ENCODE peak calls at places on chromosome 4, in eight cellular contexts. P, Q, Y, W, O, N, L and V are unnamed samples.

GRCh38 chr4:7734651-7735260 is 204.9 kb downstream of the AFAP1 start:
- DNase-seq in O (no peak), P (no peak), N (no peak), Q (no peak), Y (no peak), W (no peak), L (no peak), V (no peak)

GRCh38 chr4:24274401-24275035 is 309.8 kb downstream of the DHX15 start:
- DNase-seq in N (peak), Q (peak), P (no peak), L (no peak), Y (no peak), O (no peak), W (no peak), V (peak)

GRCh38 chr4:89929425-89930272 is 35.0 kb downstream of the MMRN1 start:
- DNase-seq in Y (peak), N (peak), Q (no peak), P (no peak), W (no peak), O (no peak), L (no peak), V (no peak)

GRCh38 chr4:145179201-145179860 is 1.1 kb downstream of the OTUD4 start:
- DNase-seq in N (peak), L (peak), O (peak), Q (peak), Y (peak), P (no peak), W (peak), V (peak)

GRCh38 chr4:89249313-89249712 is 58.3 kb downstream of the GPRIN3 start:
- DNase-seq in L (no peak), O (no peak), P (no peak), W (no peak), N (no peak), Q (no peak), Y (no peak), V (no peak)

GRCh38 chr4:4995103-4995761 is 24.0 kb downstream of the CYTL1 start:
- DNase-seq in P (no peak), Y (peak), Q (peak), N (peak), L (peak), O (peak), W (peak), V (peak)

GRCh38 chr4:154719087-154719486 is 24.7 kb upstream of the LRAT start:
- DNase-seq in Y (no peak), W (no peak), P (no peak), Q (peak), N (peak), O (no peak), L (no peak), V (peak)

GRCh38 chr4:106162278-106162677 is 153.7 kb downstream of the TBCK start:
- DNase-seq in Y (no peak), O (no peak), N (no peak), L (no peak), W (no peak), Q (no peak), P (no peak), V (no peak)

GRCh38 chr4:113012776-113013175 is 36.7 kb upstream of the ANK2 start:
- DNase-seq in Q (peak), W (no peak), P (no peak), O (no peak), L (no peak), N (no peak), Y (no peak), V (no peak)

GRCh38 chr4:19177616-19178015 is 1074.1 kb upstream of the SLIT2 start:
- DNase-seq in Q (no peak), N (peak), O (no peak), P (no peak), L (no peak), W (no peak), Y (no peak), V (no peak)

GRCh38 chr4:151166662-151167061 is 67.2 kb downstream of the RPS3A start:
- DNase-seq in Q (no peak), N (peak), P (no peak), O (no peak), W (no peak), Y (no peak), L (no peak), V (no peak)

GRCh38 chr4:123503698-123504389 is 107.2 kb downstream of the SPRY1 start:
- DNase-seq in O (no peak), P (no peak), Q (no peak), W (no peak), N (no peak), L (no peak), Y (no peak), V (no peak)

GRCh38 chr4:11720292-11720691 is 291.6 kb upstream of the HS3ST1 start:
- DNase-seq in N (peak), P (no peak), L (no peak), Y (peak), W (no peak), Q (no peak), O (no peak), V (peak)

GRCh38 chr4:171118091-171118490 is 695.1 kb upstream of the GALNTL6 start:
- DNase-seq in Y (no peak), L (no peak), O (no peak), P (no peak), Q (no peak), W (no peak), N (peak), V (no peak)

GRCh38 chr4:153481474-153481873 is 15.3 kb downstream of the TMEM131L start:
- DNase-seq in P (no peak), Q (no peak), N (no peak), Y (no peak), O (no peak), W (no peak), L (no peak), V (no peak)

GRCh38 chr4:95551653-95552052 is 2.9 kb upstream of the UNC5C start:
- DNase-seq in L (no peak), W (no peak), O (no peak), P (no peak), Y (no peak), N (no peak), Q (no peak), V (no peak)

GRCh38 chr4:99447513-99447912 is 12.4 kb upstream of the ADH7 start:
- DNase-seq in W (no peak), L (no peak), N (no peak), P (no peak), O (no peak), Y (no peak), Q (no peak), V (no peak)

GRCh38 chr4:61408163-61408562 is 208.0 kb downstream of the ADGRL3 start:
- DNase-seq in N (no peak), Q (no peak), L (no peak), Y (no peak), W (no peak), O (no peak), P (no peak), V (no peak)

GRCh38 chr4:139454111-139454600 is at the start of gene RAB33B:
- DNase-seq in O (no peak), P (no peak), W (no peak), Q (peak), N (no peak), L (no peak), Y (no peak), V (peak)

GRCh38 chr4:131426023-131426758 is 1722.9 kb upstream of the PCDH10 start:
- DNase-seq in Y (no peak), Q (no peak), L (no peak), N (no peak), O (no peak), P (no peak), W (no peak), V (no peak)

GRCh38 chr4:168432419-168433146 is 47.7 kb downstream of the DDX60L start:
- DNase-seq in L (no peak), Y (peak), O (no peak), N (peak), Q (no peak), P (no peak), W (no peak), V (no peak)

GRCh38 chr4:141435446-141436225 is 200.7 kb upstream of the IL15 start:
- DNase-seq in W (no peak), N (peak), P (no peak), O (no peak), L (no peak), Q (peak), Y (no peak), V (no peak)

GRCh38 chr4:18954538-18954937 is 933.0 kb upstream of the LCORL start:
- DNase-seq in Y (no peak), W (no peak), L (no peak), O (no peak), P (no peak), N (no peak), Q (no peak), V (no peak)

GRCh38 chr4:173635395-173635794 is 105.4 kb upstream of the HAND2 start:
- DNase-seq in N (no peak), Y (no peak), P (no peak), L (no peak), W (no peak), Q (no peak), O (no peak), V (no peak)

GRCh38 chr4:88522702-88523324 is 763 bp downstream of the PYURF start:
- DNase-seq in Y (peak), O (peak), N (peak), W (peak), Q (peak), L (no peak), P (no peak), V (peak)

GRCh38 chr4:14167876-14168510 is 540.5 kb upstream of the BOD1L1 start:
- DNase-seq in Y (no peak), O (no peak), Q (no peak), P (no peak), N (peak), L (no peak), W (no peak), V (peak)

GRCh38 chr4:48360285-48360965 is 19.1 kb downstream of the SLAIN2 start:
- DNase-seq in P (peak), O (no peak), Y (no peak), Q (peak), L (no peak), N (no peak), W (no peak), V (peak)

GRCh38 chr4:118834960-118835895 is 698 bp downstream of the SEC24D start:
- DNase-seq in N (peak), Y (peak), O (peak), W (peak), P (peak), Q (peak), L (peak), V (peak)

GRCh38 chr4:87884976-87885574 is 52.3 kb downstream of the MEPE start:
- DNase-seq in O (no peak), Y (no peak), P (no peak), N (no peak), W (no peak), Q (no peak), L (no peak), V (no peak)

GRCh38 chr4:16661813-16662212 is 236.6 kb downstream of the LDB2 start:
- DNase-seq in W (no peak), Q (no peak), Y (no peak), P (no peak), O (no peak), L (no peak), N (no peak), V (no peak)

GRCh38 chr4:27594917-27595316 is 734.3 kb downstream of the STIM2 start:
- DNase-seq in L (no peak), O (no peak), P (no peak), N (no peak), W (no peak), Q (no peak), Y (no peak), V (no peak)

GRCh38 chr4:123064390-123064789 is 142.0 kb upstream of the NUDT6 start:
- DNase-seq in Q (peak), O (no peak), W (no peak), N (peak), P (no peak), L (peak), Y (no peak), V (peak)

GRCh38 chr4:135238940-135239339 is 1037.4 kb upstream of the PABPC4L start:
- DNase-seq in W (no peak), Y (no peak), N (no peak), P (peak), Q (no peak), O (no peak), L (no peak), V (peak)

GRCh38 chr4:101037249-101037648 is 310.1 kb downstream of the PPP3CA start:
- DNase-seq in Y (peak), N (no peak), L (no peak), O (no peak), Q (no peak), P (no peak), W (no peak), V (peak)

GRCh38 chr4:137540356-137540755 is 8.1 kb upstream of the PCDH18 start:
- DNase-seq in Y (no peak), W (no peak), O (no peak), N (no peak), P (no peak), L (no peak), Q (no peak), V (no peak)

GRCh38 chr4:137541181-137541580 is 8.9 kb upstream of the PCDH18 start:
- DNase-seq in W (no peak), Q (no peak), P (no peak), O (no peak), Y (no peak), N (no peak), L (no peak), V (no peak)

GRCh38 chr4:137543198-137543597 is 10.9 kb upstream of the PCDH18 start:
- DNase-seq in P (no peak), N (no peak), W (no peak), Q (no peak), L (no peak), Y (no peak), O (no peak), V (no peak)

GRCh38 chr4:137543650-137544049 is 11.4 kb upstream of the PCDH18 start:
- DNase-seq in W (no peak), L (no peak), Y (no peak), P (no peak), O (no peak), Q (no peak), N (no peak), V (no peak)

GRCh38 chr4:137541866-137542648 is 9.8 kb upstream of the PCDH18 start:
- DNase-seq in W (no peak), N (no peak), Q (no peak), O (no peak), P (no peak), L (no peak), Y (no peak), V (no peak)
- H3K4me3 ChIP-seq in W (no peak), N (peak), Q (peak), O (peak), P (no peak), L (no peak), Y (no peak), V (peak)

GRCh38 chr4:3124070-3124767 is 49.7 kb downstream of the HTT start:
- DNase-seq in W (no peak), N (no peak), P (no peak), L (no peak), O (no peak), Y (peak), Q (no peak), V (no peak)
- TF ChIP-seq CTCF in W (no peak), N (no peak), P (no peak), L (no peak), O (no peak), Y (no peak), Q (no peak), V (no peak)

GRCh38 chr4:6660430-6660829 is 19.9 kb downstream of the MRFAP1 start:
- DNase-seq in P (no peak), N (no peak), L (no peak), Y (no peak), Q (no peak), O (no peak), W (peak), V (no peak)

GRCh38 chr4:6658204-6658585 is 17.7 kb downstream of the MRFAP1 start:
- DNase-seq in W (no peak), L (no peak), Q (no peak), N (no peak), Y (no peak), O (no peak), P (no peak), V (no peak)

GRCh38 chr4:6659897-6660296 is 19.4 kb downstream of the MRFAP1 start:
- DNase-seq in Y (no peak), Q (no peak), L (no peak), O (no peak), N (no peak), P (no peak), W (peak), V (no peak)

GRCh38 chr4:6657242-6658203 is 17.0 kb downstream of the MRFAP1 start:
- DNase-seq in O (no peak), L (no peak), Q (no peak), Y (no peak), N (no peak), W (peak), P (no peak), V (no peak)

GRCh38 chr4:6658635-6659075 is 18.2 kb downstream of the MRFAP1 start:
- DNase-seq in Y (peak), Q (peak), P (no peak), L (no peak), N (no peak), W (peak), O (peak), V (no peak)
- H3K4me3 ChIP-seq in Y (peak), Q (peak), P (peak), L (peak), N (no peak), W (no peak), O (peak), V (peak)

DNA sequence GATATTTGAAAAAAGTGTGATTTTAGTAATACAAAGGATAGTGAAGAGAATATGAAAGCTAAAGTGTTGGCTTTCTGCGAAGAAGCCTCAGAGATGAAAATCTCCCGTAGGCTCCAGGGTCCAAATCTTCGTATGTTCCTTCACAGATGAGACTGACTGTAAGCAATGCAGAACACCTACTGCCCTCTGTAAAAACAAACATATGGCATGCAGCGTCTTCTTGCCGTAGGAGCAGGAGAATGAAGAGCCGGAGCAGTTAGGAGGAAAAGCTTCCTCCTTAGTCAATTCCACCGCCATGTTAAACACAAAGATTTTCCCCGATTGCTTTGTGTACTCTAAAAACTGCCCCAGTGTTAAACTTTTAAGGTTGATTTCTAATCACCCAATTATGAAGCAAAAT is 22.5 kb downstream of the RWDD4 start:
- DNase-seq in Y (peak), Q (no peak), P (no peak), W (no peak), L (no peak), N (peak), O (no peak), V (no peak)
- TF ChIP-seq CTCF in Y (no peak), Q (no peak), P (no peak), W (no peak), L (no peak), N (peak), O (no peak), V (no peak)

GRCh38 chr4:1084394-1084793 is 29.0 kb downstream of the RNF212 start:
- DNase-seq in W (peak), L (no peak), O (no peak), Q (no peak), P (no peak), Y (no peak), N (no peak), V (no peak)

GRCh38 chr4:1082215-1083182 is 30.9 kb downstream of the RNF212 start:
- DNase-seq in N (peak), Y (peak), Q (peak), W (peak), O (no peak), P (no peak), L (peak), V (peak)

GRCh38 chr4:1085404-1085799 is 28.0 kb downstream of the RNF212 start:
- DNase-seq in W (peak), N (no peak), Y (no peak), O (no peak), Q (no peak), P (no peak), L (no peak), V (no peak)

GRCh38 chr4:1086011-1086410 is 27.4 kb downstream of the RNF212 start:
- DNase-seq in Q (no peak), P (no peak), W (peak), O (no peak), N (no peak), Y (no peak), L (no peak), V (no peak)

DNA sequence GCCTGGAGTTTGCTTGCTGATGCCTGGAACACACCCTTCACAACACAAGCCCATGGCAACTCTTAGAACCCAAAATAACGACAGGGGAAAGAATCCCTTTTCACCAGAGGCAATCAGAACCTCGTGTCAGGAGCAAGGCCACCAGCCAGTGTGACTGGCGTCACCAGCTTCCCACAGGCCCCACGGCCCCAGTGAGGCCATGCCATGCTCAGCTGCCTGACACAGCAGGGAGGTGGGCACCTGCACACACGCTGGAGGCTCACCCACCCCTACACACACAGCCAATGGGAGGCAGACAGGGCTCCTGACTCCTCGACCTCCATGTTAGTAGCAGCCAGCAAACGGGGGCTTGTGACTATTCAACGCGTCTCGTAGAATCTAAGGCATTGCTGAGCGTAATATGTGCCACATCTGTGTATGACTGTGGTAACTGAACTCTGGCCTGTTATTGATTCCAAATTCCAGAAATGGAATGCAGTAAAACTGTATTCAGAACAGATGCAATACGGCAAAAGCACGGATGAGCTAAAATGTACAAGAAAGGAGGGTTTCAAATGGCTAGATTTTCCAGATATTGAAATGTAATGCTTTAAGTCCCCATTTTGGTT is 28.5 kb downstream of the RNF212 start:
- DNase-seq in Y (no peak), L (no peak), N (no peak), W (peak), Q (peak), O (no peak), P (no peak), V (no peak)
- H3K4me3 ChIP-seq in Y (no peak), L (no peak), N (no peak), W (no peak), Q (no peak), O (no peak), P (no peak), V (no peak)

DNA sequence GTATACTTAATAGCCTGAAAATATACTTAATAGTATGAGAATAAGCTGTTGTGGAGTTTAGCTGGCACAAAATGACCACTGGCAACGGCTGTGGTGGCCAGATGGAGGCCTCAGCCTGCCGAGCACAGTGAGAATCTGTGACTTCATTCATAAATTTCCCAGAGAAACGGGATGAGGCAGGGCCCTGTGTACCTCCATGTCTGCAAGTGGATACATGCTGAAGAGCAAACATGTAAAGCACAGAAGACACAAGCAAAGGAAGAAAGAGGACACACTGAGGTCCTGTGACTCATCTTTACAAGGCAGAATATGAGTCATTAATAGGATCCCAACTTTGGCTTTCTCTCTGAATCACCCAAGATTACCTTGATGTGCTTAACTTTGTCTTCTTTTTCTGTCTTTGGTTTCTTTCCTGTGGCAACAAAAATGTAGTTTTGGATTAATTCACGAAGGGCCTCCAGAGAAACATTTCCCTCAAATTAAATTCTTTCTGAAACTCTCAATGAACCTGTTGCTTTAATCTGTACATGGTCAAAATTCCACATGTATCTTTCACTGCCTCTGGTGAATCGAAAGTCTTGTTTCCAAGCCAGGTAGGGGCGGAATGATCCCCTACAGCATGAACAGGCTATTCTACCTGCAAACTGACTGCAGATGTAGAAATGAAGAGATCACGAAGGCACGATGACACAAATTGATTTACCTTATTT is 56.4 kb downstream of the IRF2 start:
- DNase-seq in W (no peak), Q (peak), Y (peak), N (peak), O (no peak), L (no peak), P (peak), V (peak)
- TF ChIP-seq CTCF in W (no peak), Q (peak), Y (no peak), N (peak), O (no peak), L (no peak), P (peak), V (peak)

GRCh38 chr4:127709456-127709855 is 20.7 kb upstream of the SLC25A31 start:
- DNase-seq in Y (no peak), L (no peak), N (peak), W (no peak), P (no peak), Q (peak), O (no peak), V (peak)

GRCh38 chr4:127708985-127709384 is 21.2 kb upstream of the SLC25A31 start:
- DNase-seq in L (peak), P (peak), Q (peak), N (peak), Y (peak), W (no peak), O (no peak), V (peak)
- H3K4me3 ChIP-seq in L (no peak), P (no peak), Q (no peak), N (peak), Y (peak), W (no peak), O (no peak), V (no peak)